ENCODE peak calls at places on chromosomes 4 and X, in seven cellular contexts. O is mesendoderm, G is kidney, W is IMR-90, V is fibroblast of lung, A is MM.1S, C is endodermal cell. J is an unnamed sample.

GRCh38 chr4:89379541-89380035 is 72.0 kb upstream of the GPRIN3 start:
- DNase-seq in O (no peak), G (no peak), W (no peak), V (no peak), A (no peak), C (no peak), J (no peak)

GRCh38 chr4:6990661-6991060 is 52.5 kb upstream of the TADA2B start:
- DNase-seq in O (no peak), G (no peak), W (no peak), V (no peak), A (no peak), C (no peak), J (no peak)

GRCh38 chr4:6391852-6392188 is 80.6 kb downstream of the PPP2R2C start:
- DNase-seq in O (no peak), G (no peak), W (no peak), V (no peak), A (no peak), C (no peak), J (no peak)

GRCh38 chr4:76781698-76782595 is 116.0 kb downstream of the SOWAHB start:
- DNase-seq in O (peak; percentile 72), G (no peak), W (peak; percentile 98), V (peak; percentile 95), A (peak; percentile 82), C (peak; percentile 63), J (peak; percentile 22)

GRCh38 chrX:38859602-38860001 is 58.3 kb downstream of the MID1IP1 start:
- DNase-seq in O (no peak), G (no peak), W (peak; percentile 52), V (peak; percentile 37), A (no peak), C (no peak), J (no peak)

GRCh38 chr4:5808081-5808741 is 84.7 kb downstream of the CRMP1 start:
- DNase-seq in O (no peak), G (no peak), W (peak; percentile 46), V (peak; percentile 19), A (no peak), C (no peak), J (no peak)

GRCh38 chr4:151202381-151202780 is 74.6 kb upstream of the PRSS48 start:
- DNase-seq in O (no peak), G (no peak), W (no peak), V (no peak), A (no peak), C (no peak), J (peak; percentile 57)

GRCh38 chr4:122703868-122704267 is 28.6 kb upstream of the BBS12 start:
- DNase-seq in O (peak; percentile 72), G (no peak), W (no peak), V (no peak), A (no peak), C (peak; percentile 59), J (no peak)

GRCh38 chr4:6460876-6461275 is 11.5 kb downstream of the PPP2R2C start:
- DNase-seq in O (no peak), G (no peak), W (no peak), V (no peak), A (no peak), C (peak; percentile 43), J (no peak)

GRCh38 chrX:129717902-129718301 is 20.9 kb upstream of the XPNPEP2 start:
- DNase-seq in O (no peak), G (no peak), W (peak; percentile 78), V (peak; percentile 68), A (no peak), C (peak; percentile 55), J (no peak)

GRCh38 chr4:47531241-47531953 is 46.3 kb downstream of the ATP10D start:
- DNase-seq in O (peak; percentile 87), G (no peak), W (peak; percentile 90), V (peak; percentile 75), A (peak; percentile 93), C (peak; percentile 51), J (peak; percentile 79)

GRCh38 chr4:52366625-52367024 is 292.5 kb downstream of the USP46 start:
- DNase-seq in O (no peak), G (no peak), W (no peak), V (no peak), A (no peak), C (no peak), J (no peak)

GRCh38 chr4:155025762-155026457 is 182.5 kb upstream of the NPY2R start:
- DNase-seq in O (peak; percentile 91), G (no peak), W (no peak), V (peak; percentile 40), A (peak; percentile 54), C (peak; percentile 94), J (peak; percentile 33)

DNA sequence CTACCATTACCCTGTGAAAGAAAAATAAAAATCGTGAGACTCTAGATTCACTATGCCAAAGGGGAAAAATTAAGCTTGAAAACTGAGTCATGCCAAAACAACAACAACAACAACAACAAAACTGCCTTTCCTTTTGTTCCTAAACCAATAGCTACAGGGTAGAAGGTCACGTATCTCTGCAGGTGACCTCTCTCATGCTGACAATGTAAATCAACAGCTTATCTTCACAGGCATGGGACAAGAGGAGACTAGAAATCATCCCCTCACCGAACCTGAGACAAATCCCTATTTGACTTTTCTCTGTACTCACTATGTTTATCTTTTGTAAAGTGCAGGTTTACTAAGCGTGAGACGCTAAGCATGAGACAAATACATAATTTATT is 20.5 kb upstream of the AADAT start:
- DNase-seq in O (peak; percentile 76), G (no peak), W (no peak), V (no peak), A (no peak), C (peak; percentile 78), J (no peak)
- H3K9ac ChIP-seq in O (no peak overlapping the region), G (no peak overlapping the region), W (no peak overlapping the region), V (no peak overlapping the region), A (no peak overlapping the region), C (peak overlapping the region; percentile 38), J (no peak overlapping the region)

DNA sequence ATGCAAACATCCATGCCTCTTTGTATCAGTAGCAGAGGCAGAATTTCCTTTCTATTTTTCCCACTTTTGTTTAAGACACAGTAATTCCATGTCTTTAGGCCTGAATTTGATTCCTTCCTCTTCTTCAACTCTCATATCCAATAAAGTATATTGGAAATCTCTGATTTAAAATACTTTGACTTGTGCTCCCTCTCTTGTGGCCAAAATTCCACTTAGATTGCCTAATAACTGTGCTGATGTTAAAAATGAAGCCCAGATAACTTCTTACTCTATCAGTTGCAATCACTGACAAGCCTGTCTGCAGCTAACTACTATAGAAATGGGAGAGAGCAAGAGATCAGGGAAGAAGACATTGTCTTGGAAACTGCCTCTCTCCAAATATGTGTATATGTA is 163.4 kb upstream of the SPIN4 start:
- DNase-seq in O (no peak), G (no peak), W (no peak), V (peak; percentile 8), A (no peak), C (no peak), J (no peak)
- H3K9ac ChIP-seq in O (no peak overlapping the region), G (no peak overlapping the region), W (no peak overlapping the region), V (no peak overlapping the region), A (no peak overlapping the region), C (no peak overlapping the region), J (no peak overlapping the region)

GRCh38 chrX:97199501-97199900 is 315.8 kb downstream of the RPA4 start:
- DNase-seq in O (no peak), G (no peak), W (peak; percentile 24), V (peak; percentile 2), A (no peak), C (no peak), J (no peak)

DNA sequence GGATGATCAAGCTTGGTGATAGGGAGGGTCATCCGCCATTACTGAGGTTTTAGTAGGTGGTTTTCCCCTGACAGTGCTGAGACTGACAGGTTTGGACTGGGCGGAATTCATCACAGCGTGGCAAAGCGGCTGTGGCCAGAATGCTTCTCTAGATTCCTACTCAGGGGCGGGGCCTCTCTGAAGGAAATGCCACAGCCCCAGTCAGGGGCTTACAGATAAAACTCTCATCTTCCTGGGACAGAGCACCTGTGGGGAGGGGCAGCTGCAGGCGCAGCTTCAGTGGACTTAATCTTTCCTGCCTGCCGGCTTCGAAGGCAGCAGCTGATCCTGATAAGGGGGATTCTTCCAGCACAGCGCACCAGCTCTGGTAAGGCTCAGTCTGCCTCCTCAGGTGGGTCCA is 316.7 kb downstream of the RPA4 start:
- DNase-seq in O (peak; percentile 77), G (no peak), W (no peak), V (no peak), A (no peak), C (peak; percentile 84), J (no peak)
- H3K9ac ChIP-seq in O (no peak overlapping the region), G (no peak overlapping the region), W (no peak overlapping the region), V (no peak overlapping the region), A (no peak overlapping the region), C (no peak overlapping the region), J (no peak overlapping the region)

DNA sequence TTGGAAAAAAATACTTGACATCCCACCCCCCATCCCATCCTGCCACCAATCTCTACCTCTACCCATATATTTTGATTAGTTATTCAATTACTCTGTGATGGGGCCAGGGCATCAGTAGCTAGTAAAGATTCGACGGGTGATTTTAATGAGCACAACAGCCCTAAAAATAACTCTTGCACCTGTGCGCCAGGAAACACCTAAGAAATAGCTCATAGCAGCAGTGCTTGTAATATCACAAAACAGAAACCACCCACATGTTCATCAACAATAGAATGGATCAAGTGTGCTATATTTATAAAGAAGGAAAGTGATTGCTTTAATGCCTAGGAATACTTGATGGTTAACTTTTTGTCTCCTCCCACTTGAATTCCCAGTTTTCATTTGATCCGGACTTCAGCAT is 225.6 kb upstream of the LCORL start:
- DNase-seq in O (no peak), G (no peak), W (no peak), V (no peak), A (peak; percentile 91), C (no peak), J (no peak)
- H3K9ac ChIP-seq in O (no peak overlapping the region), G (no peak overlapping the region), W (no peak overlapping the region), V (no peak overlapping the region), A (no peak overlapping the region), C (no peak overlapping the region), J (no peak overlapping the region)

GRCh38 chrX:70454441-70455365 is 10.1 kb downstream of the DLG3 start:
- DNase-seq in O (peak; percentile 97), G (peak; percentile 95), W (peak; percentile 53), V (peak; percentile 66), A (peak; percentile 88), C (peak; percentile 95), J (peak; percentile 51)
- H3K9ac ChIP-seq in O (peak overlapping the region; percentile 92), G (peak overlapping the region; percentile 32), W (peak overlapping the region; percentile 79), V (peak overlapping the region; percentile 20), A (peak overlapping the region; percentile 76), C (peak overlapping the region; percentile 94), J (peak overlapping the region; percentile 93)

J was measured in trophoblast cell.